ENCODE peak calls at places on chromosomes 5 and 9, in four cellular contexts. Q, P, B and I are unnamed samples.

GRCh38 chr5:142869883-142870282 is 99.7 kb downstream of the ARHGAP26 start:
- DNase-seq in Q (no peak), P (no peak), B (no peak), I (no peak)

GRCh38 chr9:17536027-17536426 is 42.8 kb upstream of the SH3GL2 start:
- DNase-seq in Q (no peak), P (no peak), B (no peak), I (no peak)

GRCh38 chr5:178790371-178790770 is 59.9 kb upstream of the ZNF354A start:
- DNase-seq in Q (no peak), P (no peak), B (no peak), I (peak)

GRCh38 chr9:22921742-22922141 is 475.1 kb downstream of the DMRTA1 start:
- DNase-seq in Q (no peak), P (no peak), B (no peak), I (no peak)

GRCh38 chr5:126446498-126447224 is 23.5 kb downstream of the GRAMD2B start:
- DNase-seq in Q (no peak), P (no peak), B (peak), I (no peak)

GRCh38 chr9:137302176-137303030 is at the start of gene NRARP:
- DNase-seq in Q (peak), P (peak), B (peak), I (peak)

GRCh38 chr5:157361865-157362465 is 96.0 kb downstream of the CYFIP2 start:
- DNase-seq in Q (no peak), P (peak), B (no peak), I (no peak)

GRCh38 chr9:137314561-137315560 is 12.8 kb upstream of the NRARP start:
- DNase-seq in Q (peak), P (no peak), B (no peak), I (peak)

GRCh38 chr9:137026828-137027227 is 1.2 kb downstream of the ABCA2 start:
- DNase-seq in Q (no peak), P (no peak), B (no peak), I (no peak)

GRCh38 chr5:175378444-175379028 is 65.4 kb downstream of the DRD1 start:
- DNase-seq in Q (no peak), P (no peak), B (peak), I (no peak)

GRCh38 chr5:134545070-134545868 is 19.8 kb downstream of the JADE2 start:
- DNase-seq in Q (no peak), P (no peak), B (no peak), I (no peak)

GRCh38 chr5:37638897-37639296 is 200.9 kb downstream of the GDNF start:
- DNase-seq in Q (no peak), P (no peak), B (no peak), I (no peak)

GRCh38 chr9:22975921-22976320 is 529.3 kb downstream of the DMRTA1 start:
- DNase-seq in Q (no peak), P (no peak), B (no peak), I (no peak)

GRCh38 chr9:4739587-4740372 is 1.2 kb downstream of the AK3 start:
- DNase-seq in Q (no peak), P (no peak), B (no peak), I (peak)

GRCh38 chr9:111870774-111871542 is 25.7 kb upstream of the UGCG start:
- DNase-seq in Q (no peak), P (no peak), B (no peak), I (no peak)

GRCh38 chr9:134189167-134189474 is 24.8 kb upstream of the RNU6ATAC start:
- DNase-seq in Q (no peak), P (no peak), B (no peak), I (no peak)

GRCh38 chr5:1536298-1537165 is 12.8 kb upstream of the LPCAT1 start:
- DNase-seq in Q (peak), P (no peak), B (no peak), I (peak)

GRCh38 chr9:112249277-112249676 is 74.2 kb upstream of the SUSD1 start:
- DNase-seq in Q (no peak), P (no peak), B (no peak), I (no peak)

GRCh38 chr9:118929317-118929716 is 439.9 kb downstream of the BRINP1 start:
- DNase-seq in Q (no peak), P (no peak), B (no peak), I (no peak)

GRCh38 chr5:5616247-5616895 is 193.9 kb downstream of the ICE1 start:
- DNase-seq in Q (no peak), P (no peak), B (no peak), I (no peak)

GRCh38 chr5:176886336-176887251 is 12.6 kb downstream of the HK3 start:
- DNase-seq in Q (peak), P (no peak), B (no peak), I (no peak)

GRCh38 chr5:33223563-33224305 is 217.0 kb upstream of the TARS1 start:
- DNase-seq in Q (no peak), P (no peak), B (no peak), I (no peak)

GRCh38 chr5:139458580-139459407 is 3.7 kb downstream of the ECSCR start:
- DNase-seq in Q (no peak), P (no peak), B (no peak), I (peak)

GRCh38 chr9:33993104-33993503 is 55.6 kb downstream of the UBAP2 start:
- DNase-seq in Q (no peak), P (no peak), B (no peak), I (no peak)

GRCh38 chr9:122562134-122562760 is 9.3 kb downstream of the OR1N2 start:
- DNase-seq in Q (no peak), P (no peak), B (no peak), I (no peak)

GRCh38 chr5:177607452-177608192 is 7.7 kb downstream of the B4GALT7 start:
- DNase-seq in Q (peak), P (peak), B (no peak), I (peak)

GRCh38 chr5:147464211-147464610 is 45.7 kb downstream of the DPYSL3 start:
- DNase-seq in Q (no peak), P (no peak), B (peak), I (no peak)

GRCh38 chr5:68368686-68369359 is 153.3 kb downstream of the PIK3R1 start:
- DNase-seq in Q (no peak), P (no peak), B (no peak), I (no peak)

GRCh38 chr5:103522586-103522985 is 40.0 kb downstream of the NUDT12 start:
- DNase-seq in Q (no peak), P (no peak), B (no peak), I (peak)

GRCh38 chr5:96522635-96523355 is 89.7 kb upstream of the PCSK1 start:
- DNase-seq in Q (no peak), P (no peak), B (no peak), I (no peak)

GRCh38 chr5:67238191-67238590 is 41.6 kb upstream of the CD180 start:
- DNase-seq in Q (no peak), P (no peak), B (no peak), I (no peak)

GRCh38 chr9:133075925-133076324 is 14.1 kb downstream of the CEL start:
- DNase-seq in Q (no peak), P (no peak), B (no peak), I (no peak)

DNA sequence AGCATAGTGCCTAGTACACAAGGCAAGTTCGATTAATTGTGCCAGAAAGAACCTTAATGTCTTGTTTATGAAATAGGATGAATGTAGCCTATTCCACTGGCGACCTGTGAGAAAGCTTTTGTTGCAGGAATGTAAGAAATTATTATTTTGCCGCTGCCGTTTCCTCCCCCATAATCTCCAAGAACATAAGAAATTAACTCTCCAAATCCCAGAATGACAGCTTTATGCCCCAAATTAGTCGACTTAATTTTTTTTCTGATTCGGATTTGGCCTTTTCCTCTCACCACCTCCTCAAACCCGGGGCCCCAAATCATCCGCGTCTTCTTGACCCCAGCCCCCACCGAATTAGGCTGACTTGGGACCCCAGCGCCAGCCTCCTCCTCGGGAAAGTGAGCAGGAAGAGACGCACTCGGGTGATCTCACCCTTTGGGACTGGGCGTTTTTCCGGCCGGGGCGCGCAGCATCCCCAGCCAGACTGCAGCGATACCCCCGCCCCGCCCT is 685 bp upstream of the SPTAN1 start:
- DNase-seq in Q (no peak), P (no peak), B (no peak), I (no peak)
- TF ChIP-seq POLR2AphosphoS5 in Q (peak), P (no peak), B (no peak), I (peak)

GRCh38 chr9:124470726-124471125 is 20.5 kb downstream of the ADGRD2 start:
- DNase-seq in Q (no peak), P (no peak), B (no peak), I (no peak)

GRCh38 chr9:124470306-124470705 is 20.1 kb downstream of the ADGRD2 start:
- DNase-seq in Q (no peak), P (no peak), B (no peak), I (no peak)

GRCh38 chr9:124473310-124473709 is 23.1 kb downstream of the ADGRD2 start:
- DNase-seq in Q (no peak), P (no peak), B (no peak), I (no peak)

GRCh38 chr9:124472770-124473169 is 22.5 kb downstream of the ADGRD2 start:
- DNase-seq in Q (no peak), P (no peak), B (no peak), I (no peak)

GRCh38 chr9:124471761-124472160 is 21.5 kb downstream of the ADGRD2 start:
- DNase-seq in Q (no peak), P (no peak), B (no peak), I (peak)
- H3K27ac ChIP-seq in Q (no peak), P (no peak), B (no peak), I (no peak)

GRCh38 chr5:91929522-91929817 is 546.4 kb upstream of the ARRDC3 start:
- DNase-seq in Q (no peak), P (no peak), B (peak), I (no peak)

GRCh38 chr5:91925249-91925648 is 542.1 kb upstream of the ARRDC3 start:
- DNase-seq in Q (no peak), P (no peak), B (no peak), I (no peak)

GRCh38 chr5:91927439-91927838 is 544.3 kb upstream of the ARRDC3 start:
- DNase-seq in Q (no peak), P (no peak), B (no peak), I (no peak)

GRCh38 chr5:91928751-91929521 is 545.8 kb upstream of the ARRDC3 start:
- DNase-seq in Q (no peak), P (no peak), B (peak), I (no peak)
- TF ChIP-seq CTCF in Q (no peak), P (peak), B (peak), I (no peak)

DNA sequence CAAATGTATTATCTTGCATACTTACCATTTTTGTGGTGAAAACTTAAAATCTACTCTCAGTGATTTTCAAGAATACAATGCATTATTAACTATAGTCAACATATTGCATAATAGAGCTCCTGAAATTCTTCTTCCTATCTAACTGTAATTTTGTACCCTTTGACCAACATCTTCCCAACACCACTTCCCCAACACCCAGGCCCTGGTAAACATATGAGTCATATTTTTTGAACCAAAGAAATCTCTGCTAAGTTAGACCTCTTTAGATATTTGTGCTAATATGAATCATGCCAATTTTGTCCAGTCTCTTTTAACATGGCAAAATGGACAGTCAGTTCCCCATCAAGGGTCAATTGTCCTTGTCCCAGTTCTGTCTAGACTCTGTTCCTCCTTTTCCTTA is 18.5 kb upstream of the RGS7BP start:
- DNase-seq in Q (no peak), P (no peak), B (no peak), I (no peak)
- TF ChIP-seq POLR2AphosphoS5 in Q (no peak), P (no peak), B (no peak), I (no peak)

DNA sequence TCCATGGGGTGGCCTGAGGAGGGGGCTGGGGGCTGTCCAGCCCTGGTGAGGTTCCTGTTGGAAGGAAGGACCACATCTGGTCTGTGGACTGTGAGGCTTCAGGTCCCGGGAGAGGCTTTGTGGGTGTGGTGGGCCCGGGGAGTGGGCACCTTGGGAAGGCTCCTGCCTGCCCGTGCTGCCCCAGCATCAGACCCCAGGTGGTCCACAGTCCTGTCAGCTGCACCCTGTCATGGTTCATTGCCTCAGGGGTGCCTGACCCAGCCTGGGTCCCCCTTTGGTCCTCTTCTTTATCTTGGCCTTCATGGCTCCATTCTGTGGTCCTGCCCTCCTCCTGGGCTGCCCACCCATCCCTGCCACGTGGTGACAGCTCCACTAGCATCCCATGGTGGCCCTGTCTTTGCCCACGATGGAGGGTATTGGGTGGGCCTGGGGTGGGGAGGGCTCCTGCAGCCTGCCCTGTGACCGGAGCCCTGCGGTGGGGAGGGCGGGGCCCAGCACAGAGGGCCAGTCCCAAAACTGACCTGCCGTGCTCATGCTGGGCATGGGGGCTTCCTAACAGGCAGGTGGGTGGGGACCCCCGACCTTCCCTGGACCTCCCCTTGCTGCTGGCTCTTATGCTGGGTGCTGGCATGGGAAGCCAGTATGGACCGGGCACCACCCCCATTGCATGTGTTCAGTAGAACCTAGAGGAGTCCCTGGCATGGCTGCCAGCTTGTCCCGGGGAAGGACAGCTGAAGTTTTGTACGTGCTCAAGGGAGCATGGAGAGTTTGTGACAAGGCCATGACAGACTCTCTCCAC is 36.9 kb downstream of the WNK2 start:
- DNase-seq in Q (no peak), P (no peak), B (no peak), I (no peak)
- H3K27ac ChIP-seq in Q (no peak), P (no peak), B (no peak), I (no peak)

DNA sequence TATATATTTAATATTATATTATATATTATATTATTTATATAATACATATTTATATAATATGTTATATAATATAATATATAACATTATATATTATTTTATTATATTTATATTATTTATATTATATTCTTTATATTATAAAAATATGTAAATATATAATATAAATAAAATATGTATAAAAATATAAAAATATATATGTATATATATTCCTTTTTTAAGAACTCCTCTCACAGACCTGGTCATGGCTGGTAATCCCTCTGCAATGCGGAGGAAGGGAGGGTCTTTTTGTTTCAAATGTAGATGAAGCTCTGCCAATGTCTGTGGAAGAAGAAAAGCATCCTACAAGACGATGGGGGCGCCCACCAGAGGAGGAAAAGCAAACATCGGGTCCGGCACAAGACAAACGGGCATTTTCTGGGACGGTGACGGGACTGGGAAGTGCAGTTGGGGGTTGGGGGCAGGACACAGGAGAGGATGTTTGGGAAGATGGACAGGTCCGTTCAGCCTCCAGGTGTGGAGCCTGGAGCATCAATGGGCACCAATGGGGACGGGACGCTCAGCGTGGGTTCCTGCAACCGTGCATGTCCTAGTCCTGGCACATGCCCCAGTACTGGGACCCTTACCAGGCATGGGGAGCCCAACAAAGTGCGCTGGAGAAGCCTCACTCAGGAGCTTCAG is 194.0 kb downstream of the IRX1 start:
- DNase-seq in Q (no peak), P (no peak), B (no peak), I (no peak)
- TF ChIP-seq CTCF in Q (no peak), P (no peak), B (no peak), I (no peak)

GRCh38 chr9:129026442-129027223 is 1.5 kb downstream of the SH3GLB2 start:
- DNase-seq in Q (peak), P (no peak), B (no peak), I (no peak)
- TF ChIP-seq POLR2AphosphoS5 in Q (no peak), P (no peak), B (no peak), I (no peak)

GRCh38 chr5:55908804-55909203 is 57.6 kb downstream of the IL31RA start:
- DNase-seq in Q (no peak), P (no peak), B (no peak), I (no peak)
- H3K27ac ChIP-seq in Q (no peak), P (no peak), B (no peak), I (no peak)